ENCODE peak calls at places on chromosomes 5 and 9, in four cellular contexts. Z is uterus, H is Peyer's patch, C is HCT116. U is an unnamed sample.

GRCh38 chr9:7366121-7366520 is 433.5 kb downstream of the DMAC1 start:
- DNase-seq in Z (no peak), H (no peak), C (no peak), U (no peak)

GRCh38 chr9:4489562-4489918 is 728 bp upstream of the SLC1A1 start:
- DNase-seq in Z (no peak), H (no peak), C (no peak), U (no peak)

GRCh38 chr5:81749562-81750307 is 1.2 kb downstream of the SSBP2 start:
- DNase-seq in Z (peak; percentile 51), H (peak; percentile 74), C (no peak), U (peak; percentile 20)

GRCh38 chr5:140295414-140295813 is 7.5 kb downstream of the PFDN1 start:
- DNase-seq in Z (no peak), H (peak; percentile 25), C (no peak), U (peak; percentile 82)

GRCh38 chr9:15935661-15936315 is 382.9 kb downstream of the CCDC171 start:
- DNase-seq in Z (no peak), H (no peak), C (no peak), U (no peak)

GRCh38 chr9:87861332-87861731 is 21.3 kb upstream of the SPATA31E1 start:
- DNase-seq in Z (no peak), H (no peak), C (no peak), U (no peak)

GRCh38 chr5:64096771-64097170 is 68.9 kb upstream of the RNF180 start:
- DNase-seq in Z (no peak), H (no peak), C (no peak), U (no peak)

GRCh38 chr5:9316041-9316440 is 229.8 kb downstream of the SEMA5A start:
- DNase-seq in Z (no peak), H (no peak), C (no peak), U (no peak)

GRCh38 chr5:23257656-23258055 is 249.8 kb upstream of the PRDM9 start:
- DNase-seq in Z (no peak), H (no peak), C (no peak), U (no peak)

GRCh38 chr9:91151741-91152095 is 210.0 kb downstream of the AUH start:
- DNase-seq in Z (no peak), H (no peak), C (no peak), U (no peak)

GRCh38 chr9:91148306-91148705 is 213.4 kb downstream of the AUH start:
- DNase-seq in Z (no peak), H (no peak), C (no peak), U (no peak)

GRCh38 chr9:91151014-91151740 is 210.5 kb downstream of the AUH start:
- DNase-seq in Z (no peak), H (peak; percentile 50), C (no peak), U (no peak)

GRCh38 chr9:91147079-91147708 is 214.5 kb downstream of the AUH start:
- DNase-seq in Z (no peak), H (no peak), C (no peak), U (no peak)

DNA sequence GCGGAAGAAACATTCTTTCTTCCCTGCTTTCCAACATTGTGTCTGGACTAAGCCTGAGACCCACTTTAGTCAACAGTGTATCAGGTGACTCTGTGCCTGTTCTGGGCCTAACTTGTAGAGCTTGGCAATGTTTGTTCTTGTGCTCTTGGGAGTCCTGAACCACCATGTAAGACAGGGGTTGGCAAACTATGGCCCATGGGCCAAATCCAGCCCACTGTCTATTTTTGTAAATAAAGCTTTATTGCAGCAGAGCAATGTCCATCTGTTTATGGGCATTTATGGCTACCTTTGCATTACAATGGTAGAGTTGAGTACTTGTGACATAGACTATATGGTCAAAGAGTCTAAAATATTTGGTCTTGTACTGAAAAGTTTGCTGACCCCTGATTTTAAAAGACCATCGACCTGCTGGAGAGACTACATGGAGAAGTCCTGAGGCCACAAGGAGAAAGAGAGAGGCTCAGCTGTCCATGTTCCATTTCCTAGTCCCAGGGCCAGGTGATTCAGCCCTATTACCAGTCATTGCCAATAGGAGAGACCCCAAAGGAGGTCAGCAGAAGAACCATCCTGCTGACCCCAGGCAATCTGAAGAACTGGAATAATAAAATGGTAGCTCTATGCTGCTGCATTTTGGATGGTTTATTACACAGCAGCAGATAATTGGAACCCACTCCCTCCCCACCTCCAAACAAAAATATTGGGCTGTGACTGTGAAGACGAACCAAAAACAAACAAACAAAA is 211.3 kb downstream of the AUH start:
- DNase-seq in Z (no peak), H (no peak), C (no peak), U (no peak)
- H3K27ac ChIP-seq in Z (peak overlapping the region; percentile 70), H (peak overlapping the region; percentile 24), C (no peak overlapping the region), U (no peak overlapping the region)

GRCh38 chr9:99103505-99103904 is 1.4 kb upstream of the TGFBR1 start:
- DNase-seq in Z (peak; percentile 20), H (no peak), C (no peak), U (no peak)

GRCh38 chr9:99103909-99104458 is 929 bp upstream of the TGFBR1 start:
- DNase-seq in Z (peak; percentile 45), H (no peak), C (no peak), U (no peak)

GRCh38 chr9:99105152-99106043 is 485 bp downstream of the TGFBR1 start:
- DNase-seq in Z (peak; percentile 67), H (peak; percentile 57), C (no peak), U (peak; percentile 69)

GRCh38 chr9:99106044-99106375 is 1.1 kb downstream of the TGFBR1 start:
- DNase-seq in Z (no peak), H (no peak), C (no peak), U (no peak)

GRCh38 chr9:99104459-99105151 is at the start of gene TGFBR1:
- DNase-seq in Z (peak; percentile 95), H (peak; percentile 91), C (peak; percentile 73), U (peak; percentile 91)
- TF ChIP-seq POLR2A in Z (peak; percentile 97), H (no peak), C (peak; percentile 67), U (peak; percentile 98)

DNA sequence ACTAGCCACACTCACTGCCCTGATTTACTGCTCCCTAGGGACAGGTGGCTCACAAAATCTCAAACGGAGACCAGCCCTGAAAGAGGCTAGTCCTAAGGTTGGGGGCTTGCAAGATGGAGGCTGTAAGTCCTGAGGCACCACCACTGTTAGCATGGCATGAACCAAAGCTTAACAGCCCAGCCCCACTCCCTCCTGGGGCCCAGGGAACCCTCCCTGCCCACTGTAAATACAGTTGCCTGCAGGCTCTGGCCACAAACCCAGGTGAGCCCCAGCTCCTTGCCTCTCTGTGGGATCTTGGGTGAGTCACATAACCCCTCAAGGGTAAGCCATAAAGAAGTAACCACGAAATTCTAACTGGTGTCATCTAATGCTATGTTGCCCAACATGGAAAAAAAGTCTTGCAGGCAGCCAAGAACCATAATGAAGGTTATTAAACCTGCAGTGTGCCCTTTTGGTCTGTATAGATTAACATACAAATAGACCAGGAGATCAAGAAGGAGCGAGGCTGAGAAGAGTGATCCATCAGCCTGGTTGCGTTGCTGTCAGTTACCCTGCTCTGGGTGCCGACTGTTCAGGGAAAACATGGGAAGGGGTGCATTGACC is 1.7 kb upstream of the POMT1 start:
- DNase-seq in Z (no peak), H (no peak), C (no peak), U (peak; percentile 62)
- H3K36me3 ChIP-seq in Z (no peaks in the 10 kb centered on the region), H (peaks cover 34% of the 10 kb centered on the region), C (peaks cover 37% of the 10 kb centered on the region), U (peaks cover 27% of the 10 kb centered on the region)

GRCh38 chr9:112051812-112052211 is 123.3 kb downstream of the SUSD1 start:
- DNase-seq in Z (no peak), H (no peak), C (no peak), U (no peak)

GRCh38 chr9:112047538-112048066 is 127.5 kb downstream of the SUSD1 start:
- DNase-seq in Z (no peak), H (no peak), C (no peak), U (no peak)

GRCh38 chr9:112049834-112050516 is 125.1 kb downstream of the SUSD1 start:
- DNase-seq in Z (no peak), H (no peak), C (no peak), U (no peak)

GRCh38 chr9:112048924-112049785 is 125.9 kb downstream of the SUSD1 start:
- DNase-seq in Z (no peak), H (no peak), C (no peak), U (no peak)

DNA sequence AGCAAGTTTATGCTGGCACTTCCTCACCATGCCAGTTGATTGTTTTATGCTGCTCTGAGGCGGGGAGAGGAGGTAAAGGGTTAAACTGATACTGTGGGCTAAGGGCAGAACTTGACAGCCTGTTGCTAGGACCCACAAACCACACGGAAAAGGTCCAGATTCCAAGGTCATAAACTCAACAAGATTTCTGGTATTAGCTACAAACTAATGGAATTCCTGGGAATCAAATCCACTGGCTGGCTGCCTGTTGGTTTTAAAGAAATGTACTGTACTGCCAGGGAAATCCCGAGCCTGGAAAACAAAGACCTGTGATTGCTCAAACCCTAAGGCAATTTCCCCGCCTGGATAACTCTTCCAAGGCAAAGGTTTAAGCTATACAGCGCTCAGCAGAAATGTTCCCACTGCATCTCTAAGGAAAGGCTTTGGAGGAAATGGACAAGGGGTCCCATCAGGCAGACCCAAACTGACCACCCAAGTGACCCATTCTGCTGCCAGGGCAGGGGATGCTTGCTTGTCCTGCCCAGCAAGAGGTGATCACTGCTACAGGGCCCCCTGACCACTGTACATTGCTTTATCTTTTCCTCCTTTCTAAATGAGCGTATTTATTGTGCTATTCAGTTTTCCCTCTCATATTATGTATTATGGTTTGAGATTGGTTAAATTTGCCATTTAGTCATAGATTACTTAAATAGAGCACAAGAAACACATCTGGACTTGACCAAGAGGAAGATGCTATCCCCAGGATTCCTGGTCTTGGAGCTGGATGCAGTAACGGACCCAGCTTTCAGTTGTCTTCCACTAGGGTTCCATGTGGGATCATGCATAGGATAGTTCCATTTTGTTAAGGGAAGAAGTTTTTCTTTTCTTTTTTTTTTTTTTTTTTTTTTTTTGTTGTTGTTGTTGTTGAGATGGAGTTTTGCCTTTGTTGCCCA is 124.3 kb downstream of the SUSD1 start:
- DNase-seq in Z (peak; percentile 57), H (no peak), C (no peak), U (no peak)
- H3K27ac ChIP-seq in Z (peak overlapping the region; percentile 36), H (no peak overlapping the region), C (no peak overlapping the region), U (peak overlapping the region; percentile 33)

GRCh38 chr5:53507013-53507412 is 26.6 kb downstream of the FST start:
- DNase-seq in Z (no peak), H (no peak), C (no peak), U (no peak)
- TF ChIP-seq POLR2A in Z (no peak), H (no peak), C (no peak), U (no peak)

GRCh38 chr5:109191153-109191558 is 218.6 kb downstream of the PJA2 start:
- DNase-seq in Z (no peak), H (no peak), C (peak; percentile 64), U (no peak)

GRCh38 chr5:109192543-109193281 is 217.1 kb downstream of the PJA2 start:
- DNase-seq in Z (no peak), H (no peak), C (no peak), U (no peak)

GRCh38 chr5:109192027-109192426 is 217.7 kb downstream of the PJA2 start:
- DNase-seq in Z (no peak), H (no peak), C (no peak), U (no peak)

DNA sequence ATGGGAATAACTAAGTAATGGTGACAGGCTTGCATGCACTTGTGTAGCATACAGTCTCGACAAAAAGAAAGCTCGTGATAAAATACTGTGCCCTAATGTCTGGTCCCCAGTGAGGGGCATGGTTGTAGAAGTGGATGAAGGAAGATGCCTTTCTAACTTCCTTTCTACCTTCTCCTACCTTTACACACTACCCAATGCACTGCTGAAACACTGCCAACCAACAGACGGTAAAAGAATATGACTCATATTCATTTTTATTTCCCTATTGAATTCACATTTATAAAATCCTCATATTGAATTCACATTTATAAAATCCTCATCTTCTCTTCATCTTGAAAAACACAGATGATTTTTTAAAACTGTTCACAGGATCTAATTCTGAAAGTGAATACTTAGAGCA is 223.0 kb downstream of the PJA2 start:
- DNase-seq in Z (no peak), H (no peak), C (no peak), U (no peak)
- H3K36me3 ChIP-seq in Z (no peaks in the 10 kb centered on the region), H (peaks cover 9% of the 10 kb centered on the region), C (no peaks in the 10 kb centered on the region), U (no peaks in the 10 kb centered on the region)

U was measured in gastrocnemius medialis.